ENCODE peak calls at places on chromosomes 1 and 21, in six cellular contexts. T, K, C, B, I and Y are unnamed samples.

GRCh38 chr1:52281518-52281917 is 84.5 kb downstream of the CC2D1B start:
- DNase-seq in K (peak; percentile 8), T (no peak), C (no peak), B (no peak), I (peak; percentile 70), Y (peak; percentile 89)

GRCh38 chr1:180937624-180938225 is 25.0 kb downstream of the KIAA1614 start:
- DNase-seq in T (no peak), C (no peak), I (no peak), B (no peak), K (no peak), Y (no peak)

GRCh38 chr1:16449065-16449464 is 8.5 kb downstream of the NECAP2 start:
- DNase-seq in T (no peak), B (no peak), K (no peak), I (no peak), C (no peak), Y (no peak)

GRCh38 chr21:45893166-45894106 is 88.1 kb upstream of the COL6A1 start:
- DNase-seq in I (no peak), C (no peak), B (no peak), K (no peak), T (no peak), Y (no peak)

GRCh38 chr1:233944596-233944995 is 40.1 kb downstream of the SLC35F3 start:
- DNase-seq in B (no peak), I (no peak), C (no peak), K (no peak), T (no peak), Y (no peak)

GRCh38 chr1:70656371-70656770 is 245.3 kb downstream of the CTH start:
- DNase-seq in C (no peak), K (no peak), I (no peak), B (no peak), T (no peak), Y (no peak)

GRCh38 chr1:166692354-166692753 is 146.9 kb upstream of the POGK start:
- DNase-seq in T (no peak), C (no peak), K (no peak), I (no peak), B (no peak), Y (no peak)

GRCh38 chr21:37188825-37189224 is 78.3 kb downstream of the VPS26C start:
- DNase-seq in C (no peak), B (no peak), T (no peak), K (no peak), I (peak; percentile 16), Y (no peak)

GRCh38 chr1:87224209-87224608 is 104.5 kb upstream of the LMO4 start:
- DNase-seq in T (no peak), K (peak; percentile 96), B (no peak), I (peak; percentile 97), C (no peak), Y (peak; percentile 100)

GRCh38 chr21:39373634-39374033 is 24.7 kb upstream of the HMGN1 start:
- DNase-seq in K (peak; percentile 63), T (no peak), C (no peak), I (peak; percentile 60), B (no peak), Y (peak; percentile 66)

GRCh38 chr1:59193443-59194093 is 103.3 kb upstream of the FGGY start:
- DNase-seq in T (no peak), I (no peak), C (no peak), B (no peak), K (no peak), Y (no peak)

GRCh38 chr1:17369466-17369865 is 2.5 kb upstream of the PADI6 start:
- DNase-seq in T (no peak), K (peak; percentile 27), I (peak; percentile 61), C (no peak), B (no peak), Y (peak; percentile 53)

GRCh38 chr1:96880626-96881025 is 159.0 kb downstream of the PTBP2 start:
- DNase-seq in I (peak; percentile 4), C (no peak), T (no peak), B (no peak), K (no peak), Y (no peak)

GRCh38 chr1:228393268-228393699 is 13.4 kb downstream of the TRIM11 start:
- DNase-seq in T (no peak), B (no peak), K (peak; percentile 53), I (peak; percentile 88), C (no peak), Y (peak; percentile 57)

GRCh38 chr1:223147858-223148257 is 4.8 kb upstream of the TLR5 start:
- DNase-seq in C (no peak), K (no peak), I (no peak), B (no peak), T (no peak), Y (no peak)

GRCh38 chr1:109877320-109877771 is 33.3 kb upstream of the CSF1 start:
- DNase-seq in B (no peak), I (peak; percentile 98), C (peak; percentile 35), T (peak; percentile 71), K (peak; percentile 96), Y (peak; percentile 89)

GRCh38 chr1:201696217-201696761 is 132.7 kb upstream of the IPO9 start:
- DNase-seq in K (peak; percentile 92), I (peak; percentile 99), T (peak; percentile 65), B (no peak), C (no peak), Y (peak; percentile 88)

GRCh38 chr1:167644551-167644950 is 14.5 kb downstream of the RCSD1 start:
- DNase-seq in K (no peak), C (peak; percentile 54), B (no peak), T (no peak), I (no peak), Y (no peak)

GRCh38 chr1:208631516-208631915 is 387.3 kb upstream of the PLXNA2 start:
- DNase-seq in T (no peak), B (no peak), C (no peak), I (no peak), K (no peak), Y (no peak)

GRCh38 chr1:94022471-94023189 is 98.3 kb downstream of the ABCA4 start:
- DNase-seq in C (no peak), T (no peak), B (no peak), I (peak; percentile 94), K (peak; percentile 80), Y (peak; percentile 94)

GRCh38 chr1:193479187-193479586 is 292.8 kb upstream of the B3GALT2 start:
- DNase-seq in T (no peak), I (no peak), K (no peak), B (peak; percentile 63), C (peak; percentile 69), Y (no peak)

GRCh38 chr1:24927886-24928630 is 2.0 kb downstream of the RUNX3 start:
- DNase-seq in I (no peak), B (no peak), C (no peak), T (no peak), K (no peak), Y (no peak)